ENCODE peak calls at places on chromosomes 7 and 10, in seven cellular contexts. One of them, this sample, is unnamed.

GRCh38 chr10:110303681-110304080 is 1.0 kb downstream of the SMNDC1 start:
- DNase-seq in WTC11: no peak
- DNase-seq in SK-N-SH: no peak
- DNase-seq in HCT116: no peak
- DNase-seq in endothelial cell of umbilical vein: peak; percentile 6
- DNase-seq in A549: no peak
- DNase-seq in H1: no peak
- DNase-seq in this sample: no peak

GRCh38 chr10:5068274-5069017 is 25.8 kb upstream of the AKR1C3 start:
- DNase-seq in WTC11: no peak
- DNase-seq in A549: no peak
- DNase-seq in HCT116: no peak
- DNase-seq in H1: no peak
- DNase-seq in endothelial cell of umbilical vein: no peak
- DNase-seq in SK-N-SH: no peak
- DNase-seq in this sample: no peak

GRCh38 chr10:69953851-69954250 is 98.8 kb upstream of the MACROH2A2 start:
- DNase-seq in H1: no peak
- DNase-seq in A549: no peak
- DNase-seq in SK-N-SH: no peak
- DNase-seq in WTC11: peak; percentile 3
- DNase-seq in endothelial cell of umbilical vein: no peak
- DNase-seq in HCT116: no peak
- DNase-seq in this sample: no peak

GRCh38 chr7:135964254-135964653 is 12.9 kb downstream of the MTPN start:
- DNase-seq in HCT116: no peak
- DNase-seq in WTC11: no peak
- DNase-seq in A549: no peak
- DNase-seq in H1: no peak
- DNase-seq in endothelial cell of umbilical vein: no peak
- DNase-seq in SK-N-SH: no peak
- DNase-seq in this sample: no peak

GRCh38 chr10:35640474-35640873 is 1.6 kb downstream of the FZD8 start:
- DNase-seq in endothelial cell of umbilical vein: peak; percentile 61
- DNase-seq in A549: peak; percentile 56
- DNase-seq in SK-N-SH: peak; percentile 92
- DNase-seq in HCT116: no peak
- DNase-seq in WTC11: peak; percentile 70
- DNase-seq in H1: peak; percentile 75
- DNase-seq in this sample: peak; percentile 4

GRCh38 chr7:130996205-130996840 is 262.3 kb upstream of the KLF14 start:
- DNase-seq in WTC11: no peak
- DNase-seq in H1: no peak
- DNase-seq in endothelial cell of umbilical vein: no peak
- DNase-seq in HCT116: no peak
- DNase-seq in SK-N-SH: no peak
- DNase-seq in A549: no peak
- DNase-seq in this sample: peak; percentile 42

GRCh38 chr10:47400251-47400650 is 16.2 kb upstream of the ZNF488 start:
- DNase-seq in H1: no peak
- DNase-seq in HCT116: no peak
- DNase-seq in WTC11: no peak
- DNase-seq in endothelial cell of umbilical vein: no peak
- DNase-seq in SK-N-SH: no peak
- DNase-seq in A549: no peak
- DNase-seq in this sample: no peak

GRCh38 chr7:105839271-105839670 is 37.1 kb downstream of the ATXN7L1 start:
- DNase-seq in WTC11: no peak
- DNase-seq in endothelial cell of umbilical vein: no peak
- DNase-seq in HCT116: no peak
- DNase-seq in SK-N-SH: no peak
- DNase-seq in A549: no peak
- DNase-seq in H1: no peak
- DNase-seq in this sample: no peak

GRCh38 chr7:416761-417624 is 102.7 kb downstream of the PDGFA start:
- DNase-seq in WTC11: no peak
- DNase-seq in A549: no peak
- DNase-seq in H1: no peak
- DNase-seq in endothelial cell of umbilical vein: no peak
- DNase-seq in HCT116: no peak
- DNase-seq in SK-N-SH: peak; percentile 23
- DNase-seq in this sample: no peak

GRCh38 chr10:15163261-15163864 is 5.1 kb downstream of the NMT2 start:
- DNase-seq in SK-N-SH: no peak
- DNase-seq in WTC11: no peak
- DNase-seq in H1: no peak
- DNase-seq in HCT116: no peak
- DNase-seq in A549: no peak
- DNase-seq in endothelial cell of umbilical vein: no peak
- DNase-seq in this sample: no peak

GRCh38 chr7:29285451-29285807 is 90.9 kb downstream of the CHN2 start:
- DNase-seq in WTC11: no peak
- DNase-seq in HCT116: peak; percentile 62
- DNase-seq in A549: peak; percentile 27
- DNase-seq in SK-N-SH: no peak
- DNase-seq in endothelial cell of umbilical vein: no peak
- DNase-seq in H1: peak; percentile 6
- DNase-seq in this sample: peak; percentile 28

GRCh38 chr10:117373848-117374505 is 1.3 kb downstream of the PDZD8 start:
- DNase-seq in WTC11: no peak
- DNase-seq in HCT116: no peak
- DNase-seq in endothelial cell of umbilical vein: peak; percentile 53
- DNase-seq in H1: no peak
- DNase-seq in SK-N-SH: peak; percentile 47
- DNase-seq in A549: peak; percentile 33
- DNase-seq in this sample: no peak
- TF ChIP-seq MAX in WTC11: no peak
- TF ChIP-seq MAX in HCT116: no peak
- TF ChIP-seq MAX in endothelial cell of umbilical vein: no peak
- TF ChIP-seq MAX in H1: no peak
- TF ChIP-seq MAX in SK-N-SH: no peak
- TF ChIP-seq MAX in A549: no peak
- TF ChIP-seq MAX in this sample: no peak

GRCh38 chr10:97707134-97707861 is 6.2 kb upstream of the MARVELD1 start:
- DNase-seq in H1: no peak
- DNase-seq in HCT116: no peak
- DNase-seq in A549: no peak
- DNase-seq in WTC11: no peak
- DNase-seq in SK-N-SH: no peak
- DNase-seq in endothelial cell of umbilical vein: no peak
- DNase-seq in this sample: peak; percentile 70

GRCh38 chr10:97711640-97712267 is 1.8 kb upstream of the MARVELD1 start:
- DNase-seq in SK-N-SH: no peak
- DNase-seq in endothelial cell of umbilical vein: no peak
- DNase-seq in WTC11: no peak
- DNase-seq in A549: no peak
- DNase-seq in H1: no peak
- DNase-seq in HCT116: no peak
- DNase-seq in this sample: no peak

GRCh38 chr10:97708167-97708566 is 5.4 kb upstream of the MARVELD1 start:
- DNase-seq in HCT116: no peak
- DNase-seq in A549: no peak
- DNase-seq in endothelial cell of umbilical vein: no peak
- DNase-seq in WTC11: no peak
- DNase-seq in SK-N-SH: no peak
- DNase-seq in H1: no peak
- DNase-seq in this sample: no peak

GRCh38 chr10:97709746-97710078 is 3.8 kb upstream of the MARVELD1 start:
- DNase-seq in H1: no peak
- DNase-seq in SK-N-SH: no peak
- DNase-seq in HCT116: no peak
- DNase-seq in WTC11: no peak
- DNase-seq in endothelial cell of umbilical vein: no peak
- DNase-seq in A549: no peak
- DNase-seq in this sample: no peak

GRCh38 chr10:97708976-97709745 is 4.4 kb upstream of the MARVELD1 start:
- DNase-seq in WTC11: peak; percentile 74
- DNase-seq in endothelial cell of umbilical vein: peak; percentile 72
- DNase-seq in A549: peak; percentile 57
- DNase-seq in HCT116: no peak
- DNase-seq in H1: peak; percentile 84
- DNase-seq in SK-N-SH: peak; percentile 58
- DNase-seq in this sample: peak; percentile 43
- TF ChIP-seq MAX in WTC11: no peak
- TF ChIP-seq MAX in endothelial cell of umbilical vein: no peak
- TF ChIP-seq MAX in A549: no peak
- TF ChIP-seq MAX in HCT116: no peak
- TF ChIP-seq MAX in H1: no peak
- TF ChIP-seq MAX in SK-N-SH: no peak
- TF ChIP-seq MAX in this sample: no peak

DNA sequence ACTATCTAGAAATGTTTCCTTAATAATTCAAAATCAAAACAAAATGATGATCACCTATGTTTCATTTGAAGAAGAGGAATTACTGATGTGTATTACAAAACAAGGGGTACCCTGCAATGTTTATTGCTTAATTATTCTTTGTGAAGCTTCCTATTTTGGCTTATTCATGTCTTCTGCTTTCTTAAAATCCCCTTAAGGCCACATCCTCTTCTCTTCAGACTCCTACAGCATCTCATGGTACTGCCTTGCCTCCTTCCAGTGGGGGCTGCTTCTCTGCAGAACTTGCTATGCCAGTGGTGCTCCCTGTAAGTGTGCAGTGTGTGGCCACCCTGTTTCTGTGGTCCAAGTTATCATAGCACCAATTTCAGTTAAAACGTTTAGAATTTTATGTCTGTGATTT is 35.0 kb downstream of the CCDC146 start:
- DNase-seq in WTC11: no peak
- DNase-seq in H1: no peak
- DNase-seq in SK-N-SH: no peak
- DNase-seq in HCT116: no peak
- DNase-seq in endothelial cell of umbilical vein: peak; percentile 28
- DNase-seq in A549: no peak
- DNase-seq in this sample: no peak
- TF ChIP-seq MAX in WTC11: no peak
- TF ChIP-seq MAX in H1: no peak
- TF ChIP-seq MAX in SK-N-SH: no peak
- TF ChIP-seq MAX in HCT116: no peak
- TF ChIP-seq MAX in endothelial cell of umbilical vein: no peak
- TF ChIP-seq MAX in A549: no peak
- TF ChIP-seq MAX in this sample: no peak

GRCh38 chr7:138975343-138976104 is 5.7 kb downstream of the KIAA1549 start:
- DNase-seq in HCT116: no peak
- DNase-seq in endothelial cell of umbilical vein: no peak
- DNase-seq in WTC11: no peak
- DNase-seq in A549: no peak
- DNase-seq in SK-N-SH: peak; percentile 73
- DNase-seq in H1: no peak
- DNase-seq in this sample: no peak
- TF ChIP-seq MAX in HCT116: no peak
- TF ChIP-seq MAX in endothelial cell of umbilical vein: no peak
- TF ChIP-seq MAX in WTC11: no peak
- TF ChIP-seq MAX in A549: no peak
- TF ChIP-seq MAX in SK-N-SH: no peak
- TF ChIP-seq MAX in H1: no peak
- TF ChIP-seq MAX in this sample: no peak

This sample was measured in HepG2.